ENCODE peak calls at places on chromosomes 13 and 19, in seven cellular contexts. H is B cell, P is neural progenitor cell, R is nephron progenitor cell, U is mucosa of descending colon, B is GM20000, J is astrocyte. Y is an unnamed sample.

GRCh38 chr19:49866933-49867782 is at the start of gene PNKP:
- DNase-seq in R (peak; percentile 91), B (peak; percentile 96), P (peak; percentile 93), J (peak; percentile 80), H (peak; percentile 92), U (peak; percentile 91), Y (peak; percentile 96)

GRCh38 chr13:90683711-90684131 is 663.8 kb upstream of the MIR17HG start:
- DNase-seq in R (no peak), H (no peak), B (no peak), J (peak; percentile 18), P (no peak), U (no peak), Y (no peak)

GRCh38 chr19:2327773-2328400 is 499 bp downstream of the LSM7 start:
- DNase-seq in H (peak; percentile 73), R (no peak), U (peak; percentile 67), B (peak; percentile 89), P (peak; percentile 80), J (peak; percentile 88), Y (peak; percentile 87)

GRCh38 chr19:5137571-5138124 is 168.7 kb downstream of the KDM4B start:
- DNase-seq in U (no peak), B (no peak), P (peak; percentile 70), R (no peak), J (no peak), H (no peak), Y (no peak)

GRCh38 chr19:1241417-1242095 is at the start of gene ATP5F1D:
- DNase-seq in P (peak; percentile 97), H (peak; percentile 90), U (peak; percentile 94), J (peak; percentile 88), B (peak; percentile 98), R (peak; percentile 90), Y (peak; percentile 96)

GRCh38 chr13:92538164-92538563 is 688.4 kb upstream of the GPC6 start:
- DNase-seq in U (no peak), B (no peak), P (no peak), H (no peak), R (no peak), J (no peak), Y (no peak)

GRCh38 chr19:29690842-29691241 is 24.2 kb downstream of the C19orf12 start:
- DNase-seq in R (no peak), B (peak; percentile 65), P (peak; percentile 37), U (peak; percentile 49), J (no peak), H (peak; percentile 59), Y (peak; percentile 64)

GRCh38 chr13:26895081-26895807 is 134.7 kb upstream of the GPR12 start:
- DNase-seq in B (no peak), U (no peak), P (no peak), R (no peak), H (no peak), J (no peak), Y (no peak)

GRCh38 chr13:29943301-29944085 is 93.1 kb upstream of the UBL3 start:
- DNase-seq in J (no peak), R (no peak), P (no peak), B (no peak), H (no peak), U (no peak), Y (no peak)

GRCh38 chr13:71721117-71721516 is 145.9 kb downstream of the DACH1 start:
- DNase-seq in U (no peak), B (no peak), J (no peak), R (no peak), P (no peak), H (no peak), Y (no peak)

GRCh38 chr13:98368019-98368418 is 190.9 kb upstream of the RNF113B start:
- DNase-seq in J (peak; percentile 83), B (no peak), U (no peak), H (no peak), R (no peak), P (no peak), Y (no peak)

GRCh38 chr13:97202761-97203160 is 19.4 kb upstream of the MBNL2 start:
- DNase-seq in P (no peak), R (no peak), B (no peak), U (no peak), H (no peak), J (no peak), Y (no peak)

GRCh38 chr13:96621634-96622033 is 372.6 kb downstream of the OXGR1 start:
- DNase-seq in U (no peak), R (no peak), B (no peak), P (no peak), J (no peak), H (no peak), Y (no peak)

GRCh38 chr13:30744056-30744684 is 8.8 kb downstream of the ALOX5AP start:
- DNase-seq in P (no peak), U (peak; percentile 59), B (peak; percentile 88), J (peak; percentile 69), R (no peak), H (peak; percentile 91), Y (peak; percentile 84)

GRCh38 chr13:103325675-103326074 is 259.5 kb upstream of the SLC10A2 start:
- DNase-seq in J (no peak), P (peak; percentile 53), U (no peak), R (no peak), B (no peak), H (no peak), Y (no peak)

GRCh38 chr19:15265849-15266248 is 33.6 kb upstream of the EPHX3 start:
- DNase-seq in U (peak; percentile 51), P (no peak), B (no peak), R (no peak), J (peak; percentile 92), H (no peak), Y (no peak)

GRCh38 chr13:73466561-73466960 is 407.8 kb downstream of the KLF5 start:
- DNase-seq in P (no peak), R (no peak), U (no peak), J (peak; percentile 17), H (no peak), B (no peak), Y (no peak)

GRCh38 chr19:2476451-2477140 is 669 bp downstream of the GADD45B start:
- DNase-seq in J (peak; percentile 60), P (peak; percentile 73), R (peak; percentile 65), H (peak; percentile 66), U (peak; percentile 74), B (peak; percentile 62), Y (peak; percentile 57)

GRCh38 chr19:48368942-48369341 is 4.8 kb downstream of the SYNGR4 start:
- DNase-seq in P (no peak), J (no peak), H (no peak), U (peak; percentile 84), B (no peak), R (no peak), Y (no peak)

GRCh38 chr13:66210677-66211076 is 1019.5 kb downstream of the PCDH9 start:
- DNase-seq in P (no peak), R (no peak), H (no peak), B (no peak), J (peak; percentile 98), U (no peak), Y (no peak)

GRCh38 chr13:39779337-39780270 is 124.1 kb downstream of the COG6 start:
- DNase-seq in H (no peak), P (no peak), R (no peak), J (peak; percentile 47), U (peak; percentile 17), B (no peak), Y (no peak)

GRCh38 chr13:91318886-91319285 is 28.6 kb upstream of the MIR17HG start:
- DNase-seq in B (no peak), R (no peak), U (no peak), J (no peak), P (no peak), H (no peak), Y (no peak)

GRCh38 chr19:46813570-46814358 is 25.4 kb upstream of the SLC1A5 start:
- DNase-seq in P (no peak), U (peak; percentile 56), R (no peak), H (no peak), J (peak; percentile 16), B (no peak), Y (no peak)

GRCh38 chr13:45242070-45242469 is 41.2 kb upstream of the KCTD4 start:
- DNase-seq in H (no peak), J (no peak), P (no peak), R (no peak), B (no peak), U (no peak), Y (no peak)

GRCh38 chr13:31044658-31045620 is 112.5 kb downstream of the TEX26 start:
- DNase-seq in J (no peak), H (no peak), R (no peak), U (peak; percentile 31), P (no peak), B (no peak), Y (no peak)

DNA sequence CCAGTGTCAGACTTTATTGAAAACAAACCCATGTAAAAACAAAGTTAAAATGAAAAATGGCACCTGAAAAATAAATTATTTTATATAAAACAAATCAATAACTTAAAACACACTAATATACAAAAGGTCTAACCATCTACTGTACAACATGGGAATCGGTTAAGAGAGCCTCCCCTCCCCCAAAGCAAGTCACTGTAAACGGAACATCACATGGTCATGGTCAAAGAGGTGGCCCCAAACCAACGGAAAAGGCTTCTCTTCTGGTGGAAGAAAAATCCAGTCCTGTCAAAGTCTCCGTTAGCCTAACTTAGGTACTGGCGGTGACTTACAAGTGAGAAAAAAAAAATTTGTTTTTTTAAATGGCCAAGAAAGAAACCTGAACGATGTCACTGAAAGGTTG is 15.7 kb upstream of the TIMM44 start:
- DNase-seq in H (no peak), B (no peak), J (no peak), U (no peak), P (no peak), R (no peak), Y (no peak)
- TF ChIP-seq CTCF in H (no peak), B (no peak), J (no peak), U (no peak), P (no peak), R (no peak), Y (no peak)

GRCh38 chr13:52743988-52744387 is 4.4 kb upstream of the CNMD start:
- DNase-seq in R (no peak), B (no peak), U (no peak), P (no peak), J (no peak), H (no peak), Y (no peak)
- TF ChIP-seq CTCF in R (no peak), B (no peak), U (no peak), P (no peak), J (no peak), H (no peak), Y (no peak)

GRCh38 chr19:36213793-36214387 is 575 bp downstream of the ZNF565 start:
- DNase-seq in U (no peak), R (no peak), J (peak; percentile 61), P (no peak), H (no peak), B (no peak), Y (no peak)

GRCh38 chr19:36210497-36210896 is 4.0 kb downstream of the ZNF565 start:
- DNase-seq in R (no peak), P (no peak), J (no peak), U (no peak), H (no peak), B (no peak), Y (no peak)

GRCh38 chr19:36212895-36213294 is 1.6 kb downstream of the ZNF565 start:
- DNase-seq in R (no peak), J (no peak), P (no peak), H (no peak), U (no peak), B (no peak), Y (no peak)

GRCh38 chr19:36215276-36216171 is 618 bp downstream of the ZNF146 start:
- DNase-seq in R (peak; percentile 11), J (peak; percentile 51), B (no peak), P (peak; percentile 39), U (peak; percentile 37), H (no peak), Y (no peak)

GRCh38 chr19:36214388-36215275 is at the start of the genes ZNF146 and ZNF565:
- DNase-seq in P (peak; percentile 100), R (peak; percentile 96), B (peak; percentile 90), U (peak; percentile 98), H (peak; percentile 98), J (peak; percentile 98), Y (peak; percentile 95)
- TF ChIP-seq CTCF in P (no peak), R (no peak), B (no peak), U (no peak), H (no peak), J (no peak), Y (no peak)

GRCh38 chr19:35790981-35791813 is 15.8 kb downstream of the ARHGAP33 start:
- DNase-seq in U (no peak), H (no peak), P (no peak), R (peak; percentile 30), J (no peak), B (no peak), Y (no peak)
- TF ChIP-seq CTCF in U (no peak), H (no peak), P (no peak), R (no peak), J (no peak), B (no peak), Y (no peak)